ENCODE peak calls at places on chromosome 6, in six cellular contexts. One of them, this sample, is unnamed.

GRCh38 chr6:321158-321438 is 28.8 kb downstream of the DUSP22 start:
- DNase-seq in GM12865: no peak
- DNase-seq in fibroblast of mammary gland: no peak
- DNase-seq in cardiac muscle cell: no peak
- DNase-seq in IMR-90: no peak
- DNase-seq in fibroblast of the aortic adventitia: no peak
- DNase-seq in this sample: no peak

GRCh38 chr6:55528624-55529023 is 50.4 kb downstream of the HMGCLL1 start:
- DNase-seq in fibroblast of the aortic adventitia: peak
- DNase-seq in fibroblast of mammary gland: peak
- DNase-seq in IMR-90: peak
- DNase-seq in cardiac muscle cell: no peak
- DNase-seq in GM12865: peak
- DNase-seq in this sample: no peak

GRCh38 chr6:105179244-105180065 is at the start of gene POPDC3:
- DNase-seq in IMR-90: peak
- DNase-seq in GM12865: peak
- DNase-seq in fibroblast of the aortic adventitia: peak
- DNase-seq in fibroblast of mammary gland: peak
- DNase-seq in cardiac muscle cell: peak
- DNase-seq in this sample: no peak

GRCh38 chr6:44177691-44178423 is 19.2 kb downstream of the CAPN11 start:
- DNase-seq in IMR-90: peak
- DNase-seq in fibroblast of mammary gland: peak
- DNase-seq in GM12865: no peak
- DNase-seq in cardiac muscle cell: no peak
- DNase-seq in fibroblast of the aortic adventitia: peak
- DNase-seq in this sample: peak

GRCh38 chr6:39927159-39927558 is 7.1 kb downstream of the MOCS1 start:
- DNase-seq in fibroblast of the aortic adventitia: no peak
- DNase-seq in IMR-90: peak
- DNase-seq in fibroblast of mammary gland: peak
- DNase-seq in cardiac muscle cell: no peak
- DNase-seq in GM12865: no peak
- DNase-seq in this sample: no peak

GRCh38 chr6:10071631-10072220 is 343.1 kb downstream of the TFAP2A start:
- DNase-seq in IMR-90: no peak
- DNase-seq in fibroblast of mammary gland: no peak
- DNase-seq in fibroblast of the aortic adventitia: no peak
- DNase-seq in cardiac muscle cell: no peak
- DNase-seq in GM12865: no peak
- DNase-seq in this sample: no peak

GRCh38 chr6:106431972-106432371 is 71.5 kb downstream of the CRYBG1 start:
- DNase-seq in fibroblast of the aortic adventitia: no peak
- DNase-seq in IMR-90: no peak
- DNase-seq in fibroblast of mammary gland: no peak
- DNase-seq in GM12865: no peak
- DNase-seq in cardiac muscle cell: no peak
- DNase-seq in this sample: no peak

GRCh38 chr6:15994814-15995459 is 133.9 kb upstream of the MYLIP start:
- DNase-seq in GM12865: no peak
- DNase-seq in cardiac muscle cell: no peak
- DNase-seq in fibroblast of mammary gland: peak
- DNase-seq in fibroblast of the aortic adventitia: no peak
- DNase-seq in IMR-90: no peak
- DNase-seq in this sample: no peak

GRCh38 chr6:147544420-147544819 is 35.9 kb downstream of the SAMD5 start:
- DNase-seq in cardiac muscle cell: no peak
- DNase-seq in IMR-90: no peak
- DNase-seq in fibroblast of mammary gland: no peak
- DNase-seq in fibroblast of the aortic adventitia: no peak
- DNase-seq in GM12865: no peak
- DNase-seq in this sample: no peak

GRCh38 chr6:56245903-56246351 is 1.5 kb downstream of the COL21A1 start:
- DNase-seq in GM12865: no peak
- DNase-seq in cardiac muscle cell: no peak
- DNase-seq in IMR-90: peak
- DNase-seq in fibroblast of the aortic adventitia: peak
- DNase-seq in fibroblast of mammary gland: peak
- DNase-seq in this sample: no peak

GRCh38 chr6:30685977-30686907 is at the start of gene PPP1R18:
- DNase-seq in GM12865: peak
- DNase-seq in fibroblast of mammary gland: peak
- DNase-seq in fibroblast of the aortic adventitia: peak
- DNase-seq in cardiac muscle cell: peak
- DNase-seq in IMR-90: peak
- DNase-seq in this sample: no peak

GRCh38 chr6:121794630-121795029 is 359.2 kb downstream of the GJA1 start:
- DNase-seq in fibroblast of the aortic adventitia: peak
- DNase-seq in fibroblast of mammary gland: peak
- DNase-seq in cardiac muscle cell: no peak
- DNase-seq in GM12865: no peak
- DNase-seq in IMR-90: peak
- DNase-seq in this sample: peak

GRCh38 chr6:124960757-124961467 is 1.3 kb upstream of the RNF217 start:
- DNase-seq in IMR-90: no peak
- DNase-seq in fibroblast of mammary gland: no peak
- DNase-seq in GM12865: no peak
- DNase-seq in cardiac muscle cell: no peak
- DNase-seq in fibroblast of the aortic adventitia: peak
- DNase-seq in this sample: no peak

GRCh38 chr6:137866914-137867684 is at the start of gene TNFAIP3:
- DNase-seq in IMR-90: peak
- DNase-seq in cardiac muscle cell: peak
- DNase-seq in GM12865: peak
- DNase-seq in fibroblast of mammary gland: peak
- DNase-seq in fibroblast of the aortic adventitia: peak
- DNase-seq in this sample: no peak

GRCh38 chr6:100175814-100176275 is 181.8 kb upstream of the MCHR2 start:
- DNase-seq in fibroblast of the aortic adventitia: peak
- DNase-seq in GM12865: no peak
- DNase-seq in cardiac muscle cell: no peak
- DNase-seq in IMR-90: peak
- DNase-seq in fibroblast of mammary gland: peak
- DNase-seq in this sample: peak

GRCh38 chr6:36649721-36650484 is 28.6 kb upstream of the CDKN1A start:
- DNase-seq in fibroblast of the aortic adventitia: no peak
- DNase-seq in cardiac muscle cell: no peak
- DNase-seq in fibroblast of mammary gland: no peak
- DNase-seq in GM12865: no peak
- DNase-seq in IMR-90: no peak
- DNase-seq in this sample: no peak

GRCh38 chr6:148343383-148343782 is 745 bp downstream of the SASH1 start:
- DNase-seq in cardiac muscle cell: no peak
- DNase-seq in fibroblast of mammary gland: no peak
- DNase-seq in GM12865: no peak
- DNase-seq in IMR-90: no peak
- DNase-seq in fibroblast of the aortic adventitia: no peak
- DNase-seq in this sample: no peak

GRCh38 chr6:119314894-119315272 is 34.7 kb downstream of the MAN1A1 start:
- DNase-seq in IMR-90: no peak
- DNase-seq in GM12865: peak
- DNase-seq in fibroblast of the aortic adventitia: no peak
- DNase-seq in cardiac muscle cell: no peak
- DNase-seq in fibroblast of mammary gland: no peak
- DNase-seq in this sample: no peak

GRCh38 chr6:26030716-26031115 is 56.5 kb upstream of the HFE start:
- DNase-seq in fibroblast of mammary gland: peak
- DNase-seq in fibroblast of the aortic adventitia: no peak
- DNase-seq in IMR-90: no peak
- DNase-seq in cardiac muscle cell: no peak
- DNase-seq in GM12865: peak
- DNase-seq in this sample: no peak

GRCh38 chr6:127554435-127555006 is 22.5 kb upstream of the C6orf58 start:
- DNase-seq in GM12865: peak
- DNase-seq in fibroblast of the aortic adventitia: peak
- DNase-seq in fibroblast of mammary gland: peak
- DNase-seq in cardiac muscle cell: peak
- DNase-seq in IMR-90: peak
- DNase-seq in this sample: no peak

GRCh38 chr6:28979679-28980078 is 25.4 kb downstream of the ZNF311 start:
- DNase-seq in fibroblast of the aortic adventitia: no peak
- DNase-seq in cardiac muscle cell: no peak
- DNase-seq in GM12865: no peak
- DNase-seq in IMR-90: no peak
- DNase-seq in fibroblast of mammary gland: no peak
- DNase-seq in this sample: no peak

GRCh38 chr6:83867527-83868161 is 8.2 kb downstream of the CYB5R4 start:
- DNase-seq in fibroblast of mammary gland: peak
- DNase-seq in fibroblast of the aortic adventitia: peak
- DNase-seq in cardiac muscle cell: no peak
- DNase-seq in GM12865: peak
- DNase-seq in IMR-90: peak
- DNase-seq in this sample: peak

DNA sequence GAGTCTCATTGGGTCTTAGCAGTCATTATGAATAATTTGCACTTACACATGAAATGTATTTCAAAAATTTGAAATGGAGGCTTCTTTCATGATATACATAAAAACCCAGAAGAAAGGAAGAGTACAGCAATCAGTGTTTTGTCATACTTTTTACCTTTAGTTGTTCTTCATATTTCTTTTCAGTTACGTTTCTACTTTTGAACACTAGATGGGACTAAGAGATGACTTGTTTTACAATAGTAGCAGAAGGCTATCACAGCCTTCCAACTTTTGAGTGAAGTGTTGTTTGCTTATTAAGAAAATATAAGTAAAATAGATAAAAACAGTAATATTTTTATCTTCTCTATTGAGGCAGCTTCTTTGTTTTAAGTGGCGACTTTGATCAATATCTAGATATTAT is 58.1 kb downstream of the L3MBTL3 start:
- DNase-seq in IMR-90: peak
- DNase-seq in cardiac muscle cell: no peak
- DNase-seq in fibroblast of the aortic adventitia: peak
- DNase-seq in fibroblast of mammary gland: peak
- DNase-seq in GM12865: peak
- DNase-seq in this sample: no peak
- TF ChIP-seq CTCF in IMR-90: peak
- TF ChIP-seq CTCF in cardiac muscle cell: no peak
- TF ChIP-seq CTCF in fibroblast of the aortic adventitia: peak
- TF ChIP-seq CTCF in fibroblast of mammary gland: peak
- TF ChIP-seq CTCF in GM12865: peak
- TF ChIP-seq CTCF in this sample: peak

GRCh38 chr6:155327326-155328073 is 13.2 kb upstream of the TFB1M start:
- DNase-seq in fibroblast of mammary gland: peak
- DNase-seq in IMR-90: peak
- DNase-seq in GM12865: peak
- DNase-seq in cardiac muscle cell: peak
- DNase-seq in fibroblast of the aortic adventitia: peak
- DNase-seq in this sample: no peak

GRCh38 chr6:155330133-155330734 is 15.9 kb upstream of the TFB1M start:
- DNase-seq in fibroblast of mammary gland: no peak
- DNase-seq in cardiac muscle cell: no peak
- DNase-seq in fibroblast of the aortic adventitia: no peak
- DNase-seq in GM12865: no peak
- DNase-seq in IMR-90: no peak
- DNase-seq in this sample: no peak

GRCh38 chr6:155329460-155330132 is 15.3 kb upstream of the TFB1M start:
- DNase-seq in GM12865: no peak
- DNase-seq in fibroblast of mammary gland: no peak
- DNase-seq in cardiac muscle cell: no peak
- DNase-seq in fibroblast of the aortic adventitia: no peak
- DNase-seq in IMR-90: no peak
- DNase-seq in this sample: no peak

GRCh38 chr6:155328539-155329459 is 14.5 kb upstream of the TFB1M start:
- DNase-seq in cardiac muscle cell: no peak
- DNase-seq in IMR-90: peak
- DNase-seq in fibroblast of mammary gland: no peak
- DNase-seq in fibroblast of the aortic adventitia: no peak
- DNase-seq in GM12865: no peak
- DNase-seq in this sample: no peak

GRCh38 chr6:155328074-155328538 is 13.8 kb upstream of the TFB1M start:
- DNase-seq in fibroblast of the aortic adventitia: no peak
- DNase-seq in cardiac muscle cell: no peak
- DNase-seq in IMR-90: no peak
- DNase-seq in GM12865: no peak
- DNase-seq in fibroblast of mammary gland: no peak
- DNase-seq in this sample: no peak
- H3K4me3 ChIP-seq in fibroblast of the aortic adventitia: no peak
- H3K4me3 ChIP-seq in cardiac muscle cell: no peak
- H3K4me3 ChIP-seq in IMR-90: no peak
- H3K4me3 ChIP-seq in GM12865: no peak
- H3K4me3 ChIP-seq in fibroblast of mammary gland: no peak
- H3K4me3 ChIP-seq in this sample: no peak

GRCh38 chr6:129624488-129624887 is 85.5 kb downstream of the ARHGAP18 start:
- DNase-seq in cardiac muscle cell: no peak
- DNase-seq in fibroblast of mammary gland: no peak
- DNase-seq in fibroblast of the aortic adventitia: no peak
- DNase-seq in IMR-90: no peak
- DNase-seq in GM12865: no peak
- DNase-seq in this sample: no peak

GRCh38 chr6:129623008-129623732 is 86.8 kb downstream of the ARHGAP18 start:
- DNase-seq in cardiac muscle cell: no peak
- DNase-seq in fibroblast of mammary gland: no peak
- DNase-seq in IMR-90: no peak
- DNase-seq in fibroblast of the aortic adventitia: no peak
- DNase-seq in GM12865: peak
- DNase-seq in this sample: no peak

GRCh38 chr6:129620234-129620610 is 89.8 kb downstream of the ARHGAP18 start:
- DNase-seq in fibroblast of the aortic adventitia: no peak
- DNase-seq in IMR-90: no peak
- DNase-seq in GM12865: no peak
- DNase-seq in cardiac muscle cell: no peak
- DNase-seq in fibroblast of mammary gland: no peak
- DNase-seq in this sample: no peak

GRCh38 chr6:129619579-129620233 is 90.3 kb downstream of the ARHGAP18 start:
- DNase-seq in GM12865: peak
- DNase-seq in fibroblast of mammary gland: no peak
- DNase-seq in fibroblast of the aortic adventitia: no peak
- DNase-seq in IMR-90: no peak
- DNase-seq in cardiac muscle cell: no peak
- DNase-seq in this sample: no peak

GRCh38 chr6:129621252-129621651 is 88.7 kb downstream of the ARHGAP18 start:
- DNase-seq in fibroblast of the aortic adventitia: no peak
- DNase-seq in GM12865: peak
- DNase-seq in cardiac muscle cell: no peak
- DNase-seq in IMR-90: no peak
- DNase-seq in fibroblast of mammary gland: peak
- DNase-seq in this sample: no peak
- TF ChIP-seq CTCF in fibroblast of the aortic adventitia: peak
- TF ChIP-seq CTCF in GM12865: peak
- TF ChIP-seq CTCF in cardiac muscle cell: peak
- TF ChIP-seq CTCF in IMR-90: peak
- TF ChIP-seq CTCF in fibroblast of mammary gland: peak
- TF ChIP-seq CTCF in this sample: peak

GRCh38 chr6:157800420-157801237 is 22.4 kb upstream of the SNX9 start:
- DNase-seq in fibroblast of mammary gland: peak
- DNase-seq in GM12865: peak
- DNase-seq in IMR-90: peak
- DNase-seq in cardiac muscle cell: no peak
- DNase-seq in fibroblast of the aortic adventitia: peak
- DNase-seq in this sample: no peak
- H3K4me3 ChIP-seq in fibroblast of mammary gland: no peak
- H3K4me3 ChIP-seq in GM12865: no peak
- H3K4me3 ChIP-seq in IMR-90: no peak
- H3K4me3 ChIP-seq in cardiac muscle cell: no peak
- H3K4me3 ChIP-seq in fibroblast of the aortic adventitia: no peak
- H3K4me3 ChIP-seq in this sample: no peak